ENCODE peak calls at places on chromosomes 4 and X, in seven cellular contexts. K is nephron progenitor cell, H is right lobe of liver, O is fibroblast of pulmonary artery, S is H9, Z is GM23338, E is endothelial cell. V is an unnamed sample.

GRCh38 chr4:188754372-188755002 is 615.2 kb downstream of the TRIML1 start:
- DNase-seq in K (no peak), H (no peak), O (no peak), S (no peak), Z (peak; percentile 3), E (no peak), V (no peak)

GRCh38 chr4:164894725-164895124 is 17.7 kb downstream of the APELA start:
- DNase-seq in K (no peak), H (no peak), O (no peak), S (no peak), Z (no peak), E (no peak), V (no peak)

GRCh38 chrX:9471571-9471985 is 6.7 kb downstream of the TBL1X start:
- DNase-seq in K (no peak), H (no peak), O (no peak), S (no peak), Z (no peak), E (no peak), V (no peak)

GRCh38 chr4:107937040-107937439 is 5.7 kb downstream of the CYP2U1 start:
- DNase-seq in K (no peak), H (no peak), O (no peak), S (no peak), Z (no peak), E (no peak), V (no peak)

GRCh38 chrX:145003443-145003842 is 243.9 kb upstream of the SPANXN1 start:
- DNase-seq in K (no peak), H (no peak), O (no peak), S (no peak), Z (no peak), E (no peak), V (no peak)

GRCh38 chrX:78517124-78517523 is 142.0 kb downstream of the RTL3 start:
- DNase-seq in K (no peak), H (no peak), O (peak; percentile 30), S (no peak), Z (no peak), E (no peak), V (no peak)

GRCh38 chrX:54042609-54043010 is 1.7 kb downstream of the PHF8 start:
- DNase-seq in K (peak; percentile 51), H (peak; percentile 71), O (peak; percentile 58), S (peak; percentile 59), Z (peak; percentile 72), E (peak; percentile 28), V (no peak)

GRCh38 chr4:23717528-23718248 is 172.2 kb downstream of the PPARGC1A start:
- DNase-seq in K (no peak), H (no peak), O (peak; percentile 48), S (no peak), Z (peak; percentile 60), E (peak; percentile 13), V (no peak)

GRCh38 chrX:67917412-67918010 is 373.7 kb downstream of the AR start:
- DNase-seq in K (no peak), H (no peak), O (no peak), S (no peak), Z (no peak), E (no peak), V (no peak)

GRCh38 chr4:22237155-22237751 is 278.6 kb downstream of the ADGRA3 start:
- DNase-seq in K (peak; percentile 40), H (peak; percentile 70), O (peak; percentile 8), S (peak; percentile 86), Z (peak; percentile 91), E (peak; percentile 69), V (no peak)

GRCh38 chrX:43655151-43655676 is 885 bp upstream of the MAOA start:
- DNase-seq in K (peak; percentile 21), H (peak; percentile 54), O (peak; percentile 56), S (peak; percentile 54), Z (peak; percentile 48), E (peak; percentile 19), V (no peak)

GRCh38 chr4:126799971-126800722 is 832.6 kb upstream of the INTU start:
- DNase-seq in K (no peak), H (no peak), O (peak; percentile 64), S (no peak), Z (no peak), E (no peak), V (no peak)

GRCh38 chrX:110241816-110242215 is 76.1 kb downstream of the AMMECR1 start:
- DNase-seq in K (no peak), H (no peak), O (peak; percentile 39), S (no peak), Z (no peak), E (no peak), V (no peak)

GRCh38 chr4:59120287-59120814 is 2010.2 kb upstream of the IGFBP7 start:
- DNase-seq in K (no peak), H (no peak), O (no peak), S (no peak), Z (peak; percentile 3), E (no peak), V (no peak)

GRCh38 chrX:108071578-108071977 is 19.8 kb downstream of the PSMD10 start:
- DNase-seq in K (no peak), H (no peak), O (no peak), S (no peak), Z (no peak), E (no peak), V (no peak)

GRCh38 chrX:82816572-82816971 is 691.5 kb upstream of the POU3F4 start:
- DNase-seq in K (no peak), H (no peak), O (no peak), S (no peak), Z (no peak), E (no peak), V (no peak)

DNA sequence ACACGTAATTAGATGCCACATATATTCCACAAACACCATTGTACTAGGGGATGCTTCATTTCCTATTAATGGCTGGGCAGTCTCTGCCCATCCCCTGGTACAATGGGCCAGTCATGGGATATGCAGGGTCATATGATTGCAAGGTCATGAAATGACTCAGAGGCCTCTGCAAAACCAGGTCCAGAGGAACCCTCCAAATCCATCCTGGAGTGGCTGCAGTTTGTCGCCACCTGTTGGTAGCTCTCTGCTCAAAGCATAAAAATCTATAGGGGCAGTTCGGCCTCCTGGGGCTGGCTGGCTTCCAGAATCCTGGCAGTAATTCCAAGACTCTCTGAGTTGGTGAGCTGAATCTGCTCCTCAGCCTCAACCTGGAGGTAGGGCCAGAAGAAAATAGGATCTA is 22.9 kb upstream of the PUDP start:
- DNase-seq in K (peak; percentile 13), H (no peak), O (peak; percentile 27), S (peak; percentile 38), Z (peak; percentile 35), E (peak; percentile 15), V (peak; percentile 49)
- TF ChIP-seq CTCF in K (peak; percentile 39), H (peak; percentile 12), O (peak; percentile 16), S (peak; percentile 82), Z (peak; percentile 56), E (peak; percentile 47), V (peak; percentile 32)

DNA sequence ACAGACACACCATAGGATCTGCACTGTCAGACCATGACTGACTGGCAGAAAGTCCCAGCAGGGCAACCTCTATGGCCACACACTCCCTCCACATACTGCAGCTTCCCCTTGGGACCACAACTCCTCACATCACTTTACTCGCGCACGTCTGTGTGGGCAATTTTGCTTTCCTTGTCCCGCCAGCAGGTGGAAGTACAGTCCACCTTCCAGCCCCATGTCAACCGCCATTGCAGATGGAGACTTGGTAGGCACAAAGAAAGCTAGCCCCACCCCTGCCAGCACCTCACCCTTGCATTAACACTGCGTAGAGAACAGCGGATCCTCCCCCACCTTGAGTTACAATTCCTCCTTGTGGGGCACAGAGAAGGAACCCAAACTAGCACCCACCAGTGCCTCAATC is 74.4 kb upstream of the NAP1L2 start:
- DNase-seq in K (no peak), H (no peak), O (no peak), S (peak; percentile 72), Z (peak; percentile 51), E (no peak), V (no peak)
- TF ChIP-seq CTCF in K (no peak), H (no peak), O (no peak), S (peak; percentile 65), Z (peak; percentile 46), E (no peak), V (no peak)

DNA sequence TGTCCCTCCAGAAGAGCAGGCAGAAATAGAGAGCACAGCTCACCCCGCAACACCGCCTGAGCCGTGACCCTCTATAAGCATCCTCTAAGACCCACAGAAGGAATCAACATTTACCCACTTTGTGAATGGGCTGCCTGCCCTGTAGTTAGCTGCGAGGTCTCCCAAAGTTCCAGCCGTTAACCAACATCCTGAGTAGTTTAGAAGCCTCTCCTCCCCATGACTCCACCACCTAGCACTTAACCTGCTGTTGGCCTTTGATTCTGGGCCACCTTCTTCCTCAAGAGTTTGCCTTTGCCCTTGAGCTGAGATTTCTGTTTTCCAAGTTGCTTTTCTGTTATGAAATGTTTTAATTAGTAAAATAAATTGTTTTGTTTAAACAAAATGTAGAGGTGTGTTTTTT is 75.8 kb downstream of the NUDT10 start:
- DNase-seq in K (no peak), H (no peak), O (no peak), S (no peak), Z (no peak), E (no peak), V (no peak)
- TF ChIP-seq CTCF in K (no peak), H (no peak), O (no peak), S (no peak), Z (no peak), E (no peak), V (no peak)

GRCh38 chr4:112063260-112063659 is 82.0 kb upstream of the FAM241A start:
- DNase-seq in K (no peak), H (no peak), O (peak; percentile 27), S (no peak), Z (no peak), E (no peak), V (no peak)
- TF ChIP-seq CTCF in K (no peak), H (no peak), O (no peak), S (no peak), Z (no peak), E (no peak), V (no peak)

DNA sequence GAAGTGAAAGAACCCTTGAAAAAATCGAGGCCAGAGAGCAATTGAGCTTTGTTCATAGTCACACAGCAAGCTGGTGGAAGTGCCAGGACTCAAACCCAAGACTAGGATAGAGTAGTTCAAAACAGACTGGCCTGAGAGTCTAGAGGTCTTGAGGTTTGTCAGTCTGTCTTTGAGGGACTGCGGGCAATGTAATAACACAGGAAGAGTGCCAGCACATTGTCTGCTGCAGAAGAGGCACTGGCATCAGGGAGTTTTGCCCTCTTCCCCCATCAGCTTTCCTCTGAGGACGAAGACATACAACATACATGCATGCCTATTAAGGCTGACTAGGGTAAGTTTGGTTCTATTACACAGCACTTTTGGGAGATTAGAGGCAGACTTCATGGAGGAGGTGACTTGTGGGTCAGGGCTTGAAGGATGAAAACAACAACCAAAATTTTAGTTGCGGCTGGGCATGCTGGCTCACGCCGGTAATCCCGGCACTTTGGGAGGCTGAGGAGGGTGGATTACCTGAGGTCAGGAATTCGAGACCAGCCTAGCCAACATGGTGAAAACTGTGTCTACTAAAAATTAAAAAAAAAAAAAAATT is 64.1 kb upstream of the LAS1L start:
- DNase-seq in K (no peak), H (no peak), O (no peak), S (no peak), Z (no peak), E (no peak), V (no peak)
- TF ChIP-seq CTCF in K (no peak), H (no peak), O (no peak), S (no peak), Z (no peak), E (no peak), V (no peak)

V was measured in CD14-positive monocyte.